ENCODE peak calls at places on chromosomes 13 and 19, in four cellular contexts. R is hypothalamus, M is hepatic stellate cell, V is mucosa of descending colon. Y is an unnamed sample.

GRCh38 chr13:47215741-47216140 is 318.9 kb upstream of the HTR2A start:
- DNase-seq in R (no peak), M (peak), V (no peak), Y (peak)

GRCh38 chr19:1606138-1606651 is 933 bp upstream of the UQCR11 start:
- DNase-seq in R (no peak), M (peak), V (no peak), Y (no peak)

GRCh38 chr13:103282571-103283450 is 216.6 kb upstream of the SLC10A2 start:
- DNase-seq in R (no peak), M (no peak), V (no peak), Y (no peak)

GRCh38 chr13:101474419-101474957 is 22.0 kb downstream of the ITGBL1 start:
- DNase-seq in R (peak), M (no peak), V (no peak), Y (peak)

GRCh38 chr19:53132231-53132991 is at the start of gene ZNF415:
- DNase-seq in R (peak), M (peak), V (peak), Y (peak)

GRCh38 chr19:15251749-15252397 is 19.6 kb upstream of the EPHX3 start:
- DNase-seq in R (no peak), M (peak), V (peak), Y (peak)

GRCh38 chr19:35248310-35249145 is at the start of gene LSR:
- DNase-seq in R (no peak), M (no peak), V (peak), Y (no peak)

GRCh38 chr19:49468746-49469447 is 5.1 kb upstream of the FLT3LG start:
- DNase-seq in R (no peak), M (no peak), V (peak), Y (peak)

GRCh38 chr19:29519146-29519545 is 6.6 kb upstream of the VSTM2B start:
- DNase-seq in R (no peak), M (no peak), V (no peak), Y (no peak)

GRCh38 chr13:76164290-76164689 is 528.2 kb downstream of the LMO7 start:
- DNase-seq in R (no peak), M (no peak), V (peak), Y (no peak)

GRCh38 chr13:108609353-108609752 is 20.1 kb upstream of the MYO16 start:
- DNase-seq in R (no peak), M (peak), V (no peak), Y (peak)

GRCh38 chr13:42762251-42762650 is 19.1 kb upstream of the FAM216B start:
- DNase-seq in R (no peak), M (no peak), V (no peak), Y (no peak)

GRCh38 chr13:114108894-114109293 is 23.5 kb downstream of the RASA3 start:
- DNase-seq in R (no peak), M (no peak), V (peak), Y (no peak)

GRCh38 chr13:30033681-30034447 is 183.4 kb upstream of the UBL3 start:
- DNase-seq in R (peak), M (peak), V (no peak), Y (peak)

GRCh38 chr13:27797228-27797624 is 4.9 kb downstream of the GSX1 start:
- DNase-seq in R (no peak), M (peak), V (no peak), Y (no peak)

GRCh38 chr13:29587645-29588044 is 7.8 kb downstream of the SLC7A1 start:
- DNase-seq in R (no peak), M (no peak), V (no peak), Y (no peak)

GRCh38 chr19:3455393-3455955 is 24.9 kb downstream of the SMIM24 start:
- DNase-seq in R (no peak), M (no peak), V (no peak), Y (no peak)

GRCh38 chr19:33781996-33782395 is 14.7 kb upstream of the KCTD15 start:
- DNase-seq in R (no peak), M (no peak), V (no peak), Y (no peak)

GRCh38 chr13:112849500-112849899 is 119.5 kb upstream of the MCF2L start:
- DNase-seq in R (no peak), M (no peak), V (no peak), Y (no peak)